ENCODE peak calls at places on chromosomes 13 and 19, in seven cellular contexts. K is sciatic nerve; H is activated gamma-delta T cell treated with anti-CD3 and anti-CD28 coated beads, Interleukin-2, amount 50 U/mL, for 16 hours; P is left ventricle myocardium inferior; O is AG04450; X is stimulated activated CD4-positive, alpha-beta T cell treated with anti-CD3 and anti-CD28 coated beads, Interleukin-2, amount 100 ng/mL, for 24 hours; Y is NCI-H2081. S is an unnamed sample.

GRCh38 chr13:41580345-41580744 is 123.0 kb downstream of the RGCC start:
- DNase-seq in K (no peak), H (no peak), P (no peak), O (no peak), X (no peak), Y (no peak), S (no peak)

GRCh38 chr13:38879278-38879677 is 111.4 kb downstream of the STOML3 start:
- DNase-seq in K (no peak), H (no peak), P (no peak), O (no peak), X (no peak), Y (no peak), S (no peak)

GRCh38 chr13:111139874-111140561 is 24.9 kb downstream of the ARHGEF7 start:
- DNase-seq in K (no peak), H (no peak), P (no peak), O (no peak), X (no peak), Y (peak), S (no peak)

GRCh38 chr19:38655148-38655824 is 7.8 kb downstream of the ACTN4 start:
- DNase-seq in K (no peak), H (no peak), P (no peak), O (no peak), X (peak), Y (no peak), S (no peak)

GRCh38 chr19:38706792-38707511 is 37.3 kb downstream of the CAPN12 start:
- DNase-seq in K (no peak), H (no peak), P (no peak), O (no peak), X (no peak), Y (no peak), S (no peak)

GRCh38 chr13:69109891-69110525 is 997.6 kb upstream of the ATXN8OS start:
- DNase-seq in K (no peak), H (no peak), P (no peak), O (no peak), X (no peak), Y (no peak), S (no peak)

GRCh38 chr19:49347835-49348234 is 12.6 kb downstream of the CD37 start:
- DNase-seq in K (no peak), H (no peak), P (no peak), O (no peak), X (no peak), Y (no peak), S (peak)

GRCh38 chr19:29489182-29489951 is 36.4 kb upstream of the VSTM2B start:
- DNase-seq in K (peak), H (no peak), P (no peak), O (no peak), X (no peak), Y (no peak), S (no peak)

GRCh38 chr19:51546650-51547396 is 15.4 kb upstream of the SIGLEC6 start:
- DNase-seq in K (no peak), H (no peak), P (no peak), O (no peak), X (no peak), Y (no peak), S (peak)

GRCh38 chr19:50780753-50781480 is 9.3 kb upstream of the ACP4 start:
- DNase-seq in K (no peak), H (no peak), P (no peak), O (no peak), X (no peak), Y (no peak), S (no peak)

GRCh38 chr19:925912-926594 is at the start of gene ARID3A:
- DNase-seq in K (no peak), H (no peak), P (peak), O (no peak), X (no peak), Y (peak), S (no peak)

GRCh38 chr19:46265217-46265828 is 31.5 kb upstream of the HIF3A start:
- DNase-seq in K (peak), H (peak), P (no peak), O (peak), X (peak), Y (peak), S (peak)

GRCh38 chr19:18274776-18275356 is 614 bp upstream of the IQCN start:
- DNase-seq in K (peak), H (no peak), P (peak), O (no peak), X (no peak), Y (no peak), S (peak)

GRCh38 chr19:51107406-51108065 is 673 bp downstream of the CTU1 start:
- DNase-seq in K (no peak), H (no peak), P (no peak), O (no peak), X (no peak), Y (no peak), S (no peak)

GRCh38 chr13:72141845-72142470 is 275.0 kb upstream of the DACH1 start:
- DNase-seq in K (no peak), H (no peak), P (no peak), O (no peak), X (no peak), Y (no peak), S (no peak)

GRCh38 chr13:99285432-99286182 is 21.6 kb downstream of the GPR183 start:
- DNase-seq in K (no peak), H (no peak), P (no peak), O (no peak), X (no peak), Y (no peak), S (no peak)

GRCh38 chr13:51249767-51250741 is 27.9 kb downstream of the FAM124A start:
- DNase-seq in K (no peak), H (no peak), P (no peak), O (no peak), X (no peak), Y (no peak), S (no peak)

GRCh38 chr13:39405596-39405995 is 197.4 kb downstream of the LHFPL6 start:
- DNase-seq in K (no peak), H (no peak), P (no peak), O (no peak), X (no peak), Y (no peak), S (no peak)

GRCh38 chr19:10936661-10937084 is 8.1 kb downstream of the TIMM29 start:
- DNase-seq in K (no peak), H (no peak), P (no peak), O (peak), X (peak), Y (peak), S (peak)

GRCh38 chr19:1591421-1592022 is 1.1 kb downstream of the MBD3 start:
- DNase-seq in K (no peak), H (no peak), P (no peak), O (no peak), X (peak), Y (peak), S (no peak)

GRCh38 chr19:30686252-30686762 is 314.1 kb downstream of the ZNF536 start:
- DNase-seq in K (peak), H (no peak), P (no peak), O (no peak), X (no peak), Y (no peak), S (peak)

GRCh38 chr13:43583331-43583730 is 203.4 kb downstream of the ENOX1 start:
- DNase-seq in K (no peak), H (no peak), P (no peak), O (no peak), X (no peak), Y (no peak), S (no peak)

GRCh38 chr19:18763674-18764590 is 27.2 kb downstream of the COMP start:
- DNase-seq in K (no peak), H (no peak), P (no peak), O (no peak), X (no peak), Y (no peak), S (peak)

GRCh38 chr19:6063576-6063961 is 46.7 kb downstream of the RFX2 start:
- DNase-seq in K (peak), H (no peak), P (no peak), O (no peak), X (no peak), Y (no peak), S (no peak)

GRCh38 chr13:86737334-86737932 is 933.7 kb upstream of the SLITRK5 start:
- DNase-seq in K (no peak), H (no peak), P (no peak), O (no peak), X (no peak), Y (no peak), S (no peak)

GRCh38 chr19:44856438-44857083 is 10.5 kb downstream of the NECTIN2 start:
- DNase-seq in K (no peak), H (no peak), P (peak), O (no peak), X (no peak), Y (no peak), S (no peak)

GRCh38 chr19:29675650-29676186 is 10.5 kb downstream of the PLEKHF1 start:
- DNase-seq in K (peak), H (no peak), P (no peak), O (no peak), X (no peak), Y (no peak), S (no peak)

GRCh38 chr19:29397748-29398147 is 128.0 kb upstream of the VSTM2B start:
- DNase-seq in K (no peak), H (no peak), P (no peak), O (no peak), X (no peak), Y (no peak), S (no peak)

GRCh38 chr13:30179547-30180256 is 127.6 kb downstream of the KATNAL1 start:
- DNase-seq in K (no peak), H (no peak), P (no peak), O (no peak), X (no peak), Y (no peak), S (no peak)

GRCh38 chr13:98411617-98412310 is 165.1 kb downstream of the STK24 start:
- DNase-seq in K (peak), H (no peak), P (peak), O (no peak), X (no peak), Y (no peak), S (no peak)

GRCh38 chr13:33637978-33638743 is 179.8 kb upstream of the RFC3 start:
- DNase-seq in K (no peak), H (no peak), P (no peak), O (no peak), X (no peak), Y (no peak), S (no peak)

GRCh38 chr13:68185767-68186166 is 955.6 kb upstream of the PCDH9 start:
- DNase-seq in K (no peak), H (no peak), P (no peak), O (no peak), X (no peak), Y (no peak), S (no peak)

GRCh38 chr19:4803736-4804695 is 12.5 kb downstream of the FEM1A start:
- DNase-seq in K (peak), H (peak), P (no peak), O (no peak), X (peak), Y (peak), S (peak)

GRCh38 chr19:41998246-41999020 is 4.4 kb upstream of the ATP1A3 start:
- DNase-seq in K (no peak), H (no peak), P (peak), O (no peak), X (peak), Y (peak), S (no peak)